ENCODE peak calls at places on chromosomes 3 and 15, in six cellular contexts. N is HepG2, D is endothelial cell of umbilical vein, R is K562, F is stomach, U is breast epithelium. Q is an unnamed sample.

GRCh38 chr15:39400821-39401550 is 179.9 kb upstream of the THBS1 start:
- DNase-seq in D (no peak), R (peak; percentile 24), N (no peak), F (no peak), U (no peak), Q (no peak)

GRCh38 chr3:113051827-113052226 is 61.0 kb downstream of the GTPBP8 start:
- DNase-seq in D (no peak), R (no peak), F (no peak), U (peak; percentile 80), N (no peak), Q (no peak)

GRCh38 chr15:39948817-39949216 is 14.9 kb downstream of the EIF2AK4 start:
- DNase-seq in N (peak; percentile 33), R (no peak), U (no peak), D (no peak), F (no peak), Q (no peak)

GRCh38 chr15:26772588-26773484 is at the start of gene GABRB3:
- DNase-seq in F (peak; percentile 69), R (no peak), U (no peak), N (no peak), D (no peak), Q (no peak)

GRCh38 chr3:144553301-144553700 is 581.7 kb downstream of the DIPK2A start:
- DNase-seq in N (no peak), U (no peak), D (no peak), R (no peak), F (no peak), Q (no peak)

GRCh38 chr3:156974931-156975330 is 148.8 kb downstream of the LEKR1 start:
- DNase-seq in U (no peak), F (no peak), N (no peak), R (no peak), D (no peak), Q (no peak)

GRCh38 chr3:52357151-52358080 is 41.3 kb downstream of the DNAH1 start:
- DNase-seq in D (no peak), U (no peak), R (no peak), F (no peak), N (no peak), Q (peak; percentile 66)

GRCh38 chr15:80929689-80930088 is 59.9 kb downstream of the MESD start:
- DNase-seq in U (no peak), F (no peak), N (no peak), R (peak; percentile 45), D (no peak), Q (peak; percentile 14)

GRCh38 chr3:175983369-175983768 is 1124.2 kb downstream of the NAALADL2 start:
- DNase-seq in D (no peak), F (no peak), U (no peak), R (no peak), N (no peak), Q (no peak)

GRCh38 chr15:43390723-43391122 is 19.8 kb downstream of the TUBGCP4 start:
- DNase-seq in N (no peak), R (peak; percentile 36), F (no peak), D (no peak), U (no peak), Q (no peak)

GRCh38 chr3:61057491-61057890 is 193.8 kb downstream of the FHIT start:
- DNase-seq in D (no peak), F (no peak), U (no peak), R (no peak), N (no peak), Q (no peak)

GRCh38 chr3:149364624-149365023 is 12.8 kb downstream of the TM4SF1 start:
- DNase-seq in D (no peak), N (no peak), U (no peak), R (no peak), F (no peak), Q (no peak)

GRCh38 chr3:149368850-149369497 is 8.5 kb downstream of the TM4SF1 start:
- DNase-seq in U (no peak), N (peak; percentile 96), R (no peak), D (peak; percentile 26), F (no peak), Q (no peak)

GRCh38 chr3:149368201-149368849 is 9.1 kb downstream of the TM4SF1 start:
- DNase-seq in R (no peak), D (peak; percentile 64), F (no peak), U (no peak), N (no peak), Q (no peak)

GRCh38 chr3:149366031-149366430 is 11.4 kb downstream of the TM4SF1 start:
- DNase-seq in N (no peak), U (no peak), F (no peak), R (no peak), D (no peak), Q (no peak)

GRCh38 chr3:149367021-149367840 is 10.2 kb downstream of the TM4SF1 start:
- DNase-seq in R (no peak), N (peak; percentile 88), D (peak; percentile 90), U (no peak), F (no peak), Q (no peak)
- TF ChIP-seq POLR2AphosphoS5 in R (no peak), N (no peak), D (no peak), U (no peak), F (no peak), Q (no peak)

GRCh38 chr3:133329626-133330025 is 70.2 kb upstream of the BFSP2 start:
- DNase-seq in U (no peak), D (no peak), R (no peak), N (no peak), F (no peak), Q (no peak)

GRCh38 chr3:133330542-133330941 is 69.3 kb upstream of the BFSP2 start:
- DNase-seq in D (no peak), U (no peak), N (no peak), R (no peak), F (no peak), Q (no peak)

GRCh38 chr3:133328373-133328772 is 71.5 kb upstream of the BFSP2 start:
- DNase-seq in D (no peak), U (no peak), R (peak; percentile 2), F (no peak), N (no peak), Q (no peak)

GRCh38 chr3:133330043-133330442 is 69.8 kb upstream of the BFSP2 start:
- DNase-seq in U (no peak), N (no peak), D (no peak), R (no peak), F (no peak), Q (no peak)
- TF ChIP-seq POLR2A in U (no peak), N (no peak), D (no peak), R (no peak), F (no peak), Q (no peak)

GRCh38 chr15:40949756-40950207 is 3.5 kb upstream of the CHAC1 start:
- DNase-seq in U (no peak), F (peak; percentile 76), R (no peak), D (no peak), N (peak; percentile 34), Q (peak; percentile 6)
- TF ChIP-seq POLR2AphosphoS5 in U (no peak), F (no peak), R (no peak), D (no peak), N (no peak), Q (no peak)

GRCh38 chr3:9792405-9793160 is at the start of the genes ARPC4 and TADA3:
- DNase-seq in F (peak; percentile 92), U (peak; percentile 88), N (peak; percentile 90), R (peak; percentile 97), D (peak; percentile 95), Q (peak; percentile 99)

GRCh38 chr3:9794400-9794799 is 1.5 kb downstream of the ARPC4 start:
- DNase-seq in N (no peak), R (no peak), D (no peak), F (no peak), U (no peak), Q (no peak)

GRCh38 chr3:9791127-9791526 is 1.1 kb downstream of the TADA3 start:
- DNase-seq in D (no peak), N (no peak), U (no peak), R (no peak), F (no peak), Q (no peak)

GRCh38 chr3:9793161-9793781 is 389 bp downstream of the ARPC4 start:
- DNase-seq in R (peak; percentile 70), U (no peak), D (peak; percentile 56), F (no peak), N (peak; percentile 28), Q (no peak)

GRCh38 chr3:9791790-9792404 is 376 bp downstream of the TADA3 start:
- DNase-seq in D (no peak), N (no peak), U (no peak), R (no peak), F (no peak), Q (no peak)
- TF ChIP-seq POLR2A in D (no peak), N (no peak), U (no peak), R (peak; percentile 66), F (no peak), Q (no peak)

DNA sequence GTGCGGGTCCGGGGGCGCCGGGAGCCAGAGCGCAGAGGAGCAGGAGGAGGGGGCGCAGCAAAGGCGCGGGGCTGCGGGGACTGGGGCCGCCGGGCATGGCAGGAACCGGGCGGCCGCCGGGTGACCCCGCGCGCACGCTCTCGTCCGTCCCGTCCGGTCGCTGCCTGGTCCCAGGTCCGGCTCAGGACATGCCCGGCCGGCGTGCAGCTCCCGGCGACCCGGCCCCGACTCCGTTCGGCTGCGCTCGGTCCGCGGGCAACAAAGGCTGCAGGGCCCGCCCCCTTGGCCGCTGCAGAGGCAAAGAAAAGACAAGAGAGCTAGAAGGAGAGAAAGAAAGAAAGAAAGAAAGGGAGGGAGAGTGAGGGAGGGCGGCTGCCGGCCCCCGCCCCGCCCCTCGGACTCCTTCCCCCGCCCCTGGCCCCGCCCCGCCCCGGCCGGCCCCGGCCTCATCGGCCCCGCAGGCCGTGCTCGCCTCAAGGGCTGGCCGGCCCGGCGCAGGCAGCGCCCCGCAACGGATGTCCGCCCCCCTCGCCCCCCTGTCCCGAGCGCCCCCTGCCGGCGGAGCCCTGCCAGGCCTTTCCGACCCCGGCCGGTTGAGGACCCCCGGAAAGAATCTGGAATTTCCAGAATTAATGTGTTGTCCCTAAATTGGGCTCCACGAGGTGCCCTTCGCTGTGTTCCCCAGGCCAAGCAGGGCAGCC is at the start of gene ADAMTS7:
- DNase-seq in D (peak; percentile 62), N (no peak), F (peak; percentile 70), R (peak; percentile 72), U (no peak), Q (peak; percentile 88)
- TF ChIP-seq POLR2AphosphoS5 in D (peak; percentile 59), N (no peak), F (no peak), R (no peak), U (no peak), Q (peak; percentile 12)

Q was measured in spleen.